ENCODE peak calls at places on chromosomes 1 and 21, in seven cellular contexts. One of them, this sample, is unnamed.

GRCh38 chr21:25133939-25134338 is 473.3 kb downstream of the MRPL39 start:
- DNase-seq in NK-92 treated with Interleukin-12 subunit alpha and Interleukin-12 subunit beta, amount 100 ng/mL, for 24 hours: no peak
- DNase-seq in T-helper 1 cell: no peak
- DNase-seq in heart left ventricle: no peak
- DNase-seq in foreskin fibroblast: no peak
- DNase-seq in neural crest cell: no peak
- DNase-seq in HFFc6: peak; percentile 59
- DNase-seq in this sample: no peak

GRCh38 chr1:152658649-152659048 is 4.5 kb upstream of the LCE2D start:
- DNase-seq in heart left ventricle: no peak
- DNase-seq in NK-92 treated with Interleukin-12 subunit alpha and Interleukin-12 subunit beta, amount 100 ng/mL, for 24 hours: no peak
- DNase-seq in HFFc6: no peak
- DNase-seq in neural crest cell: no peak
- DNase-seq in foreskin fibroblast: no peak
- DNase-seq in T-helper 1 cell: no peak
- DNase-seq in this sample: no peak

GRCh38 chr1:17661546-17662157 is 93.5 kb upstream of the ACTL8 start:
- DNase-seq in heart left ventricle: peak; percentile 55
- DNase-seq in T-helper 1 cell: peak; percentile 24
- DNase-seq in NK-92 treated with Interleukin-12 subunit alpha and Interleukin-12 subunit beta, amount 100 ng/mL, for 24 hours: peak; percentile 33
- DNase-seq in neural crest cell: peak; percentile 87
- DNase-seq in HFFc6: peak; percentile 49
- DNase-seq in foreskin fibroblast: peak; percentile 79
- DNase-seq in this sample: peak; percentile 2

GRCh38 chr1:13543927-13544556 is 30.2 kb upstream of the LRRC38 start:
- DNase-seq in heart left ventricle: peak; percentile 64
- DNase-seq in NK-92 treated with Interleukin-12 subunit alpha and Interleukin-12 subunit beta, amount 100 ng/mL, for 24 hours: no peak
- DNase-seq in T-helper 1 cell: no peak
- DNase-seq in foreskin fibroblast: no peak
- DNase-seq in HFFc6: no peak
- DNase-seq in neural crest cell: peak; percentile 47
- DNase-seq in this sample: no peak

GRCh38 chr1:119188926-119189325 is 48.5 kb upstream of the WARS2 start:
- DNase-seq in foreskin fibroblast: no peak
- DNase-seq in neural crest cell: no peak
- DNase-seq in heart left ventricle: no peak
- DNase-seq in T-helper 1 cell: no peak
- DNase-seq in HFFc6: no peak
- DNase-seq in NK-92 treated with Interleukin-12 subunit alpha and Interleukin-12 subunit beta, amount 100 ng/mL, for 24 hours: no peak
- DNase-seq in this sample: no peak

GRCh38 chr1:60874703-60875102 is 207.7 kb upstream of the NFIA start:
- DNase-seq in heart left ventricle: no peak
- DNase-seq in T-helper 1 cell: no peak
- DNase-seq in HFFc6: peak; percentile 19
- DNase-seq in NK-92 treated with Interleukin-12 subunit alpha and Interleukin-12 subunit beta, amount 100 ng/mL, for 24 hours: no peak
- DNase-seq in neural crest cell: no peak
- DNase-seq in foreskin fibroblast: peak; percentile 92
- DNase-seq in this sample: no peak

GRCh38 chr21:38930065-38930464 is 124.3 kb downstream of the ETS2 start:
- DNase-seq in T-helper 1 cell: no peak
- DNase-seq in foreskin fibroblast: no peak
- DNase-seq in heart left ventricle: no peak
- DNase-seq in neural crest cell: no peak
- DNase-seq in HFFc6: no peak
- DNase-seq in NK-92 treated with Interleukin-12 subunit alpha and Interleukin-12 subunit beta, amount 100 ng/mL, for 24 hours: no peak
- DNase-seq in this sample: no peak

GRCh38 chr1:94621392-94621791 is 79.8 kb upstream of the F3 start:
- DNase-seq in foreskin fibroblast: no peak
- DNase-seq in heart left ventricle: no peak
- DNase-seq in T-helper 1 cell: no peak
- DNase-seq in HFFc6: peak; percentile 17
- DNase-seq in NK-92 treated with Interleukin-12 subunit alpha and Interleukin-12 subunit beta, amount 100 ng/mL, for 24 hours: peak; percentile 7
- DNase-seq in neural crest cell: no peak
- DNase-seq in this sample: peak; percentile 67

GRCh38 chr21:39527664-39528381 is 76.1 kb downstream of the SH3BGR start:
- DNase-seq in heart left ventricle: no peak
- DNase-seq in NK-92 treated with Interleukin-12 subunit alpha and Interleukin-12 subunit beta, amount 100 ng/mL, for 24 hours: no peak
- DNase-seq in foreskin fibroblast: no peak
- DNase-seq in HFFc6: no peak
- DNase-seq in neural crest cell: no peak
- DNase-seq in T-helper 1 cell: no peak
- DNase-seq in this sample: peak; percentile 5

GRCh38 chr1:58158465-58159423 is 387.8 kb downstream of the OMA1 start:
- DNase-seq in HFFc6: no peak
- DNase-seq in heart left ventricle: no peak
- DNase-seq in foreskin fibroblast: no peak
- DNase-seq in neural crest cell: no peak
- DNase-seq in T-helper 1 cell: no peak
- DNase-seq in NK-92 treated with Interleukin-12 subunit alpha and Interleukin-12 subunit beta, amount 100 ng/mL, for 24 hours: no peak
- DNase-seq in this sample: no peak

GRCh38 chr1:9573723-9574122 is 15.0 kb upstream of the TMEM201 start:
- DNase-seq in HFFc6: no peak
- DNase-seq in T-helper 1 cell: no peak
- DNase-seq in foreskin fibroblast: peak; percentile 52
- DNase-seq in NK-92 treated with Interleukin-12 subunit alpha and Interleukin-12 subunit beta, amount 100 ng/mL, for 24 hours: no peak
- DNase-seq in heart left ventricle: no peak
- DNase-seq in neural crest cell: no peak
- DNase-seq in this sample: no peak

This sample was measured in kidney glomerular epithelial cell.